ENCODE peak calls at places on chromosome 10, in six cellular contexts. I is M059J; V is astrocyte of the hippocampus; G is stimulated activated CD8-positive, alpha-beta memory T cell treated with anti-CD3 and anti-CD28 coated beads, Interleukin-2, amount 100 ng/mL, for 48 hours; R is left ventricle myocardium inferior; E is fibroblast of pulmonary artery. Q is an unnamed sample.

GRCh38 chr10:96910488-96911395 is 78.6 kb downstream of the LCOR start:
- DNase-seq in G (no peak), I (peak), R (no peak), V (peak), E (peak), Q (no peak)

GRCh38 chr10:24382596-24382978 is 173.6 kb downstream of the KIAA1217 start:
- DNase-seq in I (no peak), G (no peak), R (no peak), V (peak), E (no peak), Q (no peak)

GRCh38 chr10:6214612-6215011 is 11.9 kb downstream of the PFKFB3 start:
- DNase-seq in V (no peak), G (no peak), I (no peak), E (no peak), R (no peak), Q (no peak)

GRCh38 chr10:49115015-49115795 is at the start of gene VSTM4:
- DNase-seq in G (peak), E (peak), R (peak), I (no peak), V (peak), Q (no peak)

GRCh38 chr10:23927926-23928325 is 281.0 kb upstream of the KIAA1217 start:
- DNase-seq in I (no peak), R (no peak), V (no peak), G (no peak), E (no peak), Q (no peak)

GRCh38 chr10:110498982-110499795 is 1.5 kb downstream of the DUSP5 start:
- DNase-seq in V (peak), I (peak), G (no peak), R (no peak), E (peak), Q (no peak)

GRCh38 chr10:49151025-49151445 is 17.2 kb upstream of the FAM170B start:
- DNase-seq in R (no peak), V (no peak), I (no peak), E (no peak), G (no peak), Q (no peak)

GRCh38 chr10:113753020-113753692 is 1.7 kb downstream of the PLEKHS1 start:
- DNase-seq in I (peak), V (peak), G (no peak), E (no peak), R (no peak), Q (no peak)